ENCODE peak calls at places on chromosomes 2 and 18, in four cellular contexts. Q is HuH-7.5, F is HT1080, T is EH. W is an unnamed sample.

GRCh38 chr2:48229063-48229462 is 300.9 kb upstream of the STON1 start:
- DNase-seq in T (no peak), F (no peak), Q (no peak), W (no peak)

GRCh38 chr18:49319590-49319989 is 140.9 kb downstream of the DYM start:
- DNase-seq in F (no peak), Q (no peak), T (peak), W (no peak)

GRCh38 chr18:51039138-51040112 is 9.4 kb downstream of the SMAD4 start:
- DNase-seq in Q (no peak), T (no peak), F (no peak), W (no peak)

GRCh38 chr2:65366595-65367125 is 65.7 kb downstream of the SPRED2 start:
- DNase-seq in F (peak), T (peak), Q (no peak), W (peak)

GRCh38 chr18:24197412-24197811 is 58.5 kb downstream of the CABYR start:
- DNase-seq in T (no peak), Q (no peak), F (no peak), W (peak)

GRCh38 chr2:239445771-239446524 is 45.1 kb upstream of the HDAC4 start:
- DNase-seq in T (peak), Q (no peak), F (no peak), W (no peak)

GRCh38 chr18:708096-708495 is 4.3 kb downstream of the ENOSF1 start:
- DNase-seq in F (no peak), T (no peak), Q (no peak), W (no peak)

GRCh38 chr2:37829202-37829601 is 95.9 kb upstream of the RMDN2 start:
- DNase-seq in F (peak), T (peak), Q (no peak), W (peak)

GRCh38 chr2:119102964-119103363 is 55.6 kb downstream of the C1QL2 start:
- DNase-seq in F (no peak), Q (no peak), T (no peak), W (no peak)

GRCh38 chr18:45688834-45689233 is 35.1 kb upstream of the SLC14A1 start:
- DNase-seq in F (no peak), T (no peak), Q (no peak), W (no peak)

GRCh38 chr18:68034293-68034692 is 517.8 kb upstream of the DSEL start:
- DNase-seq in T (peak), F (no peak), Q (no peak), W (no peak)

GRCh38 chr2:104164721-104165252 is 689.1 kb upstream of the POU3F3 start:
- DNase-seq in Q (no peak), F (no peak), T (no peak), W (no peak)

GRCh38 chr2:9145752-9146430 is 60.7 kb upstream of the ASAP2 start:
- DNase-seq in T (no peak), F (no peak), Q (no peak), W (peak)

GRCh38 chr2:157172239-157172638 is 85.3 kb upstream of the GALNT5 start:
- DNase-seq in T (no peak), F (peak), Q (no peak), W (no peak)

GRCh38 chr18:58541137-58541788 is 87.6 kb downstream of the ALPK2 start:
- DNase-seq in T (peak), F (peak), Q (no peak), W (no peak)

GRCh38 chr2:192165842-192166241 is 28.9 kb downstream of the TMEFF2 start:
- DNase-seq in T (no peak), F (no peak), Q (no peak), W (no peak)

GRCh38 chr2:177727577-177728351 is 335.2 kb downstream of the AGPS start:
- DNase-seq in T (no peak), Q (no peak), F (no peak), W (no peak)

GRCh38 chr2:73700661-73701447 is 36.3 kb downstream of the TPRKB start:
- DNase-seq in Q (no peak), T (no peak), F (no peak), W (no peak)

GRCh38 chr18:45386256-45386655 is 229.0 kb upstream of the SLC14A2 start:
- DNase-seq in T (peak), F (peak), Q (no peak), W (no peak)

GRCh38 chr2:102033028-102033749 is 41.4 kb downstream of the IL1R2 start:
- DNase-seq in T (peak), Q (no peak), F (peak), W (no peak)

GRCh38 chr2:158098171-158098570 is 3.5 kb upstream of the UPP2 start:
- DNase-seq in Q (no peak), F (no peak), T (no peak), W (no peak)

GRCh38 chr2:71882949-71883472 is 264.7 kb downstream of the CYP26B1 start:
- DNase-seq in F (peak), T (peak), Q (peak), W (peak)

GRCh38 chr2:127953128-127953718 is 67.5 kb upstream of the AMMECR1L start:
- DNase-seq in F (no peak), T (no peak), Q (no peak), W (no peak)

GRCh38 chr2:120736202-120736954 is 710 bp downstream of the GLI2 start:
- DNase-seq in Q (no peak), F (peak), T (peak), W (peak)

GRCh38 chr2:113141451-113141850 is 14.1 kb downstream of the IL1RN start:
- DNase-seq in T (no peak), Q (no peak), F (no peak), W (no peak)

GRCh38 chr2:41768301-41768700 is 279.5 kb upstream of the PKDCC start:
- DNase-seq in Q (no peak), T (no peak), F (no peak), W (no peak)

GRCh38 chr2:119225084-119225864 is 1.6 kb downstream of the STEAP3 start:
- DNase-seq in Q (no peak), F (no peak), T (no peak), W (peak)

GRCh38 chr2:104109356-104109755 is 744.6 kb upstream of the POU3F3 start:
- DNase-seq in F (no peak), Q (no peak), T (no peak), W (no peak)

GRCh38 chr18:57585846-57586242 is 658 bp downstream of the FECH start:
- DNase-seq in F (peak), Q (no peak), T (no peak), W (no peak)

GRCh38 chr2:10954416-10954815 is 42.7 kb downstream of the KCNF1 start:
- DNase-seq in Q (no peak), F (no peak), T (no peak), W (peak)

GRCh38 chr2:177992992-177993391 is 79.6 kb downstream of the PDE11A start:
- DNase-seq in T (no peak), Q (no peak), F (no peak), W (no peak)

W was measured in osteoblast.